ENCODE peak calls at places on chromosomes 16 and 17, in six cellular contexts. K is ovary, V is fibroblast of lung, W is PC-9, U is K562, D is AG04450. H is an unnamed sample.
A peak's percentile ranks its signal among the peaks of the same experiment; 100 is the strongest.

GRCh38 chr17:66720027-66720426 is 114.9 kb upstream of the CACNG5 start:
- DNase-seq in V (no peak), D (no peak), W (no peak), U (no peak), K (no peak), H (no peak)

GRCh38 chr16:79267781-79268180 is 332.8 kb downstream of the MAF start:
- DNase-seq in V (no peak), K (no peak), W (no peak), D (no peak), U (no peak), H (no peak)

GRCh38 chr17:50129303-50129945 is 536 bp downstream of the SAMD14 start:
- DNase-seq in V (peak; percentile 58), W (no peak), U (no peak), K (no peak), D (no peak), H (peak; percentile 54)

GRCh38 chr16:75235721-75236193 is 15.7 kb downstream of the BCAR1 start:
- DNase-seq in V (no peak), D (no peak), U (no peak), W (no peak), K (peak; percentile 52), H (no peak)

GRCh38 chr17:38717139-38717745 is 12.2 kb downstream of the MLLT6 start:
- DNase-seq in D (no peak), K (no peak), V (no peak), U (no peak), W (no peak), H (no peak)

GRCh38 chr16:3171181-3171854 is 16.7 kb upstream of the OR1F1 start:
- DNase-seq in K (no peak), D (no peak), V (no peak), U (no peak), W (no peak), H (no peak)

GRCh38 chr16:21233521-21234150 is at the start of gene ANKS4B:
- DNase-seq in K (no peak), W (no peak), V (no peak), U (no peak), D (no peak), H (no peak)

GRCh38 chr17:68301438-68301959 is 10.2 kb downstream of the ARSG start:
- DNase-seq in W (peak; percentile 76), D (no peak), U (no peak), V (no peak), K (no peak), H (no peak)

GRCh38 chr17:51275381-51275780 is 15.0 kb downstream of the UTP18 start:
- DNase-seq in W (no peak), K (no peak), U (no peak), V (peak; percentile 87), D (no peak), H (no peak)

GRCh38 chr17:17722081-17722905 is 41.0 kb downstream of the RAI1 start:
- DNase-seq in U (no peak), D (no peak), W (no peak), V (peak; percentile 61), K (peak; percentile 60), H (no peak)

GRCh38 chr17:38879878-38880727 is 10.2 kb downstream of the LASP1 start:
- DNase-seq in K (peak; percentile 69), V (peak; percentile 89), W (peak; percentile 93), D (no peak), U (peak; percentile 14), H (peak; percentile 95)

GRCh38 chr16:67242138-67242730 is 5.0 kb downstream of the FHOD1 start:
- DNase-seq in U (no peak), D (no peak), V (no peak), K (no peak), W (no peak), H (no peak)

GRCh38 chr16:75319513-75320401 is 68.3 kb upstream of the BCAR1 start:
- DNase-seq in V (peak; percentile 95), U (no peak), K (no peak), D (peak; percentile 63), W (no peak), H (peak; percentile 85)

GRCh38 chr17:66300956-66301355 is 1.5 kb upstream of the PRKCA start:
- DNase-seq in K (no peak), U (no peak), V (no peak), D (no peak), W (no peak), H (peak; percentile 60)

GRCh38 chr16:77896357-77896972 is 108.1 kb downstream of the VAT1L start:
- DNase-seq in W (no peak), U (no peak), K (no peak), V (peak; percentile 11), D (no peak), H (peak; percentile 6)

GRCh38 chr16:75482434-75483205 is 12.6 kb downstream of the CHST6 start:
- DNase-seq in U (no peak), K (no peak), D (no peak), V (no peak), W (no peak), H (no peak)

GRCh38 chr17:36498155-36498554 is 11.7 kb downstream of the ZNHIT3 start:
- DNase-seq in D (no peak), V (no peak), K (no peak), W (no peak), U (no peak), H (no peak)

GRCh38 chr17:19299214-19299747 is 62.1 kb downstream of the EPN2 start:
- DNase-seq in V (no peak), D (no peak), K (no peak), W (no peak), U (no peak), H (no peak)

GRCh38 chr17:43611230-43611969 is 50.3 kb downstream of the MEOX1 start:
- DNase-seq in D (no peak), V (no peak), U (peak; percentile 63), W (no peak), K (no peak), H (no peak)

GRCh38 chr16:30121741-30122620 is 1.0 kb downstream of the MAPK3 start:
- DNase-seq in V (no peak), U (no peak), D (no peak), W (no peak), K (peak; percentile 70), H (peak; percentile 40)

GRCh38 chr16:11497329-11497805 is 89.4 kb downstream of the LITAF start:
- DNase-seq in D (no peak), V (peak; percentile 62), W (peak; percentile 53), K (peak; percentile 82), U (no peak), H (peak; percentile 87)

GRCh38 chr17:34318474-34318873 is 761 bp upstream of the CCL8 start:
- DNase-seq in W (no peak), K (no peak), U (peak; percentile 54), V (no peak), D (no peak), H (no peak)

GRCh38 chr17:64418506-64419339 is 28.1 kb upstream of the PECAM1 start:
- DNase-seq in U (peak; percentile 47), D (peak; percentile 39), W (no peak), K (no peak), V (peak; percentile 54), H (peak; percentile 82)

GRCh38 chr17:37698132-37698615 is 46.7 kb downstream of the HNF1B start:
- DNase-seq in K (no peak), V (peak; percentile 77), U (no peak), D (no peak), W (peak; percentile 77), H (peak; percentile 32)

GRCh38 chr16:84169765-84170310 is 17.0 kb downstream of the TAF1C start:
- DNase-seq in K (no peak), D (no peak), U (no peak), W (no peak), V (no peak), H (no peak)

GRCh38 chr16:1037934-1038257 is 34.7 kb upstream of the SSTR5 start:
- DNase-seq in K (no peak), U (no peak), D (no peak), W (no peak), V (no peak), H (no peak)

GRCh38 chr16:1035066-1035415 is 37.5 kb upstream of the SSTR5 start:
- DNase-seq in W (no peak), K (no peak), D (no peak), V (no peak), U (no peak), H (no peak)

GRCh38 chr16:1034230-1035065 is 38.1 kb upstream of the SSTR5 start:
- DNase-seq in D (no peak), W (no peak), V (no peak), K (no peak), U (no peak), H (no peak)

GRCh38 chr16:1037023-1037933 is 35.3 kb upstream of the SSTR5 start:
- DNase-seq in U (no peak), V (peak; percentile 40), W (no peak), D (no peak), K (no peak), H (no peak)

DNA sequence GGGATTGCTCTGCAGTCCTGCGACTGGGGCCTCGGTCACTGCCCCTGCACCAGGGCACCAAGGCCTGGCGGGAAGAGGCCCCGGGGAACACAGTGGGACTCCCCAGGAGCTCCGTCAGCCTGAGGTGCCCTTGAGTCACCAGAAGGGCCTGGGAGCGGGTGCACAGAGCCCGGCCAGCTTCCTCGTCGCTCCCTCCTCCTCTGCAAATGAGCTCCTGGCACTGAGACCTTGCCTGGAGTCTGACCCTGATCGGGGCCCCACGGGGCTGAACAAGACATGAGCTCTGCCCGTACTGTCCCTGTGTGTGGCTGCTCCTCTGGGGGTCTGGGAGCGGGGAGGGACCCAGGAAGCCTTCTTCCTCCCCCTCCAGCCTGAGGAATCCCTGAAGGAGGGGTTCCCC is 36.4 kb upstream of the SSTR5 start:
- DNase-seq in V (no peak), W (no peak), K (no peak), D (no peak), U (no peak), H (no peak)
- H3K4me3 ChIP-seq in V (no peak overlapping the region), W (no peak overlapping the region), K (no peak overlapping the region), D (no peak overlapping the region), U (no peak overlapping the region), H (no peak overlapping the region)

DNA sequence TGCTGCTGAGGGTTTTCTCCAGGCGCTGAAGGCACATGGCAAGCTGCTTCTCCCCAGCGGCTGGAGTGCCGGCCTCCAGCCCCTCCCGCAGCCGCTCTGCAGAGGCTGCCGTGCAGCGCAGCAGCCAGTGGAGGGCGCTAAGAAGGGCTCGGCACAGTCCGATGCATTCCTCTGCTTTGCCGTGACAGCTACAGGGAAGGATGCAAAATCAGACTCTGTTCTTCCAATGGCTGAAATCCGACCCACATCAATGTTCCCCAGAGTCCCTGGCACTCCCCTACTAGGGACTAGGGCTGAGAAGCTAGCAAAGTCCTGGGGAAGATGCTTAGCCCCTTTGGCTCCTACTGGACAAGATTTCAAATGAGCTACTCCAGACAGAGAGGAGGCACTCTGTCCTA is 19.0 kb downstream of the MED24 start:
- DNase-seq in U (peak; percentile 77), D (no peak), V (peak; percentile 25), K (no peak), W (no peak), H (peak; percentile 81)
- TF ChIP-seq CTCF in U (peak; percentile 84), D (peak; percentile 72), V (peak; percentile 60), K (no peak), W (peak; percentile 40), H (peak; percentile 64)

DNA sequence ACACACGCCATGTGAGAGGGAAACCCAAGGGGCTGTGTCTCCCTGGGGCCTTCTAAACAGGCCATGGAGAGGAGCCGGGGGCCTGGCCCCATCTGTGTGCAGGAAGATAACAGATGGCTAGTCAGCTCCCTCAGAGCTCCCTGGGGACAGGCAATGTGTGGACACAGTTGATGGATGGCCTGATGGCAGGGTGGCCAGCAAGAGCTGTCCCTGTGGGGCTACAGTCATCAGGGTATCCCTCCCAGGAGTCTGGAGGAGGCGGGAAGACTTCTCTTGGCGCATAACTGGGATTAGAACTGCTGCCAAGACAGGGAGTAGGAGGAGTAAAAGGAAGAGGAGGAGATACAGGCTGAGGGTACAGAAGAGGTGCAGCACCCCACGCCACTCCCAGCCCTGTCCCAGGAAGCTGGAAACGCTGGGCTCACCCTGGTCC is 17.3 kb downstream of the MYO18A start:
- DNase-seq in D (no peak), K (no peak), U (peak; percentile 78), V (no peak), W (no peak), H (no peak)
- H3K4me3 ChIP-seq in D (no peak overlapping the region), K (no peak overlapping the region), U (no peak overlapping the region), V (no peak overlapping the region), W (no peak overlapping the region), H (no peak overlapping the region)

GRCh38 chr17:71959129-71959528 is 161.7 kb upstream of the SOX9 start:
- DNase-seq in W (no peak), K (no peak), U (no peak), V (no peak), D (no peak), H (peak; percentile 7)
- TF ChIP-seq CTCF in W (peak; percentile 59), K (no peak), U (no peak), V (peak; percentile 56), D (peak; percentile 58), H (peak; percentile 61)